ENCODE peak calls at places on chromosome 4, in five cellular contexts. W is thyroid gland; C is CD4-positive, alpha-beta memory T cell; O is neural progenitor cell; G is PC-3. K is an unnamed sample. For H3K4me1, the result is how much of the 10 kb centered on the place peaks cover.

GRCh38 chr4:183337833-183338232 is 15.6 kb upstream of the CLDN24 start:
- DNase-seq in W (no peak), C (no peak), O (no peak), G (no peak), K (no peak)

GRCh38 chr4:186078977-186079697 is 10.2 kb downstream of the TLR3 start:
- DNase-seq in W (no peak), C (no peak), O (peak), G (peak), K (no peak)

GRCh38 chr4:85953651-85954018 is 406.2 kb downstream of the MAPK10 start:
- DNase-seq in W (no peak), C (no peak), O (no peak), G (peak), K (no peak)

GRCh38 chr4:68535976-68536375 is 40.1 kb downstream of the UGT2B17 start:
- DNase-seq in W (no peak), C (no peak), O (no peak), G (no peak), K (no peak)

GRCh38 chr4:105632599-105632998 is 75.9 kb downstream of the INTS12 start:
- DNase-seq in W (no peak), C (no peak), O (peak), G (no peak), K (no peak)

GRCh38 chr4:128061566-128062536 is 739 bp downstream of the LARP1B start:
- DNase-seq in W (peak), C (peak), O (peak), G (peak), K (peak)

GRCh38 chr4:176641237-176641636 is 151.5 kb downstream of the VEGFC start:
- DNase-seq in W (no peak), C (no peak), O (no peak), G (no peak), K (no peak)

GRCh38 chr4:20486433-20486832 is 213.8 kb upstream of the PACRGL start:
- DNase-seq in W (no peak), C (no peak), O (no peak), G (peak), K (no peak)

GRCh38 chr4:186104114-186104894 is at the start of gene FAM149A:
- DNase-seq in W (peak), C (peak), O (peak), G (no peak), K (no peak)

GRCh38 chr4:57355066-57355465 is 244.9 kb upstream of the IGFBP7 start:
- DNase-seq in W (no peak), C (no peak), O (no peak), G (peak), K (no peak)

GRCh38 chr4:38386654-38387188 is 277.3 kb upstream of the KLF3 start:
- DNase-seq in W (peak), C (no peak), O (no peak), G (no peak), K (no peak)

GRCh38 chr4:88280228-88280795 is 4.0 kb downstream of the PPM1K start:
- DNase-seq in W (peak), C (no peak), O (no peak), G (no peak), K (no peak)

GRCh38 chr4:88276952-88277710 is 7.2 kb downstream of the PPM1K start:
- DNase-seq in W (no peak), C (no peak), O (no peak), G (no peak), K (no peak)

GRCh38 chr4:88275516-88275915 is 8.8 kb downstream of the PPM1K start:
- DNase-seq in W (no peak), C (no peak), O (no peak), G (peak), K (no peak)

GRCh38 chr4:88275949-88276515 is 8.3 kb downstream of the PPM1K start:
- DNase-seq in W (no peak), C (no peak), O (no peak), G (peak), K (no peak)

GRCh38 chr4:88277711-88278025 is 6.7 kb downstream of the PPM1K start:
- DNase-seq in W (no peak), C (no peak), O (no peak), G (no peak), K (no peak)
- H3K4me1 ChIP-seq in W (under half), C (half or more), O (under half), G (under half), K (under half)

GRCh38 chr4:120995611-120996010 is 73.1 kb upstream of the PRDM5 start:
- DNase-seq in W (no peak), C (no peak), O (no peak), G (no peak), K (no peak)
- H3K4me1 ChIP-seq in W (under half), C (under half), O (under half), G (under half), K (under half)

GRCh38 chr4:1405636-1406415 is 416 bp downstream of the NKX1-1 start:
- DNase-seq in W (no peak), C (no peak), O (no peak), G (no peak), K (peak)
- H3K4me1 ChIP-seq in W (under half), C (under half), O (under half), G (under half), K (under half)

GRCh38 chr4:108398326-108398725 is 222.1 kb upstream of the RPL34 start:
- DNase-seq in W (peak), C (peak), O (peak), G (no peak), K (no peak)
- H3K4me1 ChIP-seq in W (under half), C (under half), O (half or more), G (under half), K (under half)

GRCh38 chr4:184397516-184398163 is 76.7 kb downstream of the IRF2 start:
- DNase-seq in W (no peak), C (no peak), O (no peak), G (no peak), K (no peak)

GRCh38 chr4:184398741-184399504 is 75.4 kb downstream of the IRF2 start:
- DNase-seq in W (no peak), C (no peak), O (no peak), G (no peak), K (no peak)

GRCh38 chr4:184395451-184395917 is 78.9 kb downstream of the IRF2 start:
- DNase-seq in W (no peak), C (no peak), O (no peak), G (no peak), K (no peak)

GRCh38 chr4:184396001-184396400 is 78.3 kb downstream of the IRF2 start:
- DNase-seq in W (no peak), C (no peak), O (no peak), G (no peak), K (no peak)

GRCh38 chr4:184396570-184397515 is 77.5 kb downstream of the IRF2 start:
- DNase-seq in W (no peak), C (no peak), O (no peak), G (no peak), K (no peak)
- H3K4me1 ChIP-seq in W (under half), C (under half), O (under half), G (under half), K (under half)

K was measured in heart left ventricle.